ENCODE peak calls at places on chromosomes 6 and 20, in five cellular contexts. U is GM20000; E is CD8-positive, alpha-beta T cell; G is naive thymus-derived CD4-positive, alpha-beta T cell; H is stromal cell of bone marrow. B is an unnamed sample.

GRCh38 chr6:57261896-57262295 is 39.8 kb upstream of the RAB23 start:
- DNase-seq in H (peak), U (no peak), G (no peak), E (no peak), B (no peak)

GRCh38 chr6:56093776-56094175 is 153.6 kb downstream of the COL21A1 start:
- DNase-seq in H (no peak), U (no peak), G (no peak), E (no peak), B (no peak)

GRCh38 chr20:58604410-58604881 is 46.6 kb upstream of the STX16 start:
- DNase-seq in E (no peak), G (no peak), U (no peak), H (no peak), B (peak)

GRCh38 chr6:107458687-107459282 is 579 bp downstream of the PDSS2 start:
- DNase-seq in G (peak), E (peak), U (peak), H (no peak), B (peak)

GRCh38 chr6:12113190-12113578 is 101.1 kb downstream of the HIVEP1 start:
- DNase-seq in G (no peak), E (no peak), U (peak), H (peak), B (no peak)

GRCh38 chr20:42111349-42111748 is 493.2 kb upstream of the CHD6 start:
- DNase-seq in U (no peak), H (no peak), E (no peak), G (no peak), B (no peak)

GRCh38 chr6:36984581-36985383 is 1.2 kb downstream of the MTCH1 start:
- DNase-seq in E (peak), G (peak), U (no peak), H (peak), B (no peak)

GRCh38 chr6:168244961-168245551 is 74.5 kb downstream of the DACT2 start:
- DNase-seq in E (no peak), G (no peak), H (no peak), U (no peak), B (no peak)

GRCh38 chr6:43621078-43621835 is 7.8 kb downstream of the GTPBP2 start:
- DNase-seq in E (no peak), H (no peak), G (no peak), U (no peak), B (no peak)

GRCh38 chr6:149314325-149314724 is 3.2 kb upstream of the TAB2 start:
- DNase-seq in G (no peak), H (no peak), E (no peak), U (no peak), B (no peak)

GRCh38 chr6:17418281-17419188 is 25.1 kb downstream of the CAP2 start:
- DNase-seq in H (peak), U (no peak), G (no peak), E (no peak), B (no peak)

GRCh38 chr20:701401-702129 is 26.0 kb upstream of the SCRT2 start:
- DNase-seq in U (no peak), G (no peak), E (no peak), H (no peak), B (no peak)

GRCh38 chr6:53956804-53957203 is 154.4 kb upstream of the MLIP start:
- DNase-seq in G (no peak), E (no peak), H (no peak), U (no peak), B (no peak)

GRCh38 chr20:57810511-57811372 is 100.9 kb upstream of the PMEPA1 start:
- DNase-seq in H (no peak), G (no peak), U (no peak), E (no peak), B (no peak)

GRCh38 chr6:12479885-12480284 is 189.7 kb downstream of the EDN1 start:
- DNase-seq in H (no peak), E (no peak), U (no peak), G (no peak), B (no peak)

GRCh38 chr6:142444800-142445405 is 143.1 kb downstream of the ADGRG6 start:
- DNase-seq in U (no peak), E (no peak), H (no peak), G (no peak), B (no peak)

GRCh38 chr20:17786221-17786718 is 86.5 kb downstream of the BANF2 start:
- DNase-seq in E (no peak), U (no peak), G (no peak), H (peak), B (no peak)

GRCh38 chr6:145929037-145929633 is 35.0 kb downstream of the SHPRH start:
- DNase-seq in U (peak), G (no peak), H (peak), E (no peak), B (no peak)

GRCh38 chr6:70390067-70390466 is 23.2 kb upstream of the FAM135A start:
- DNase-seq in E (no peak), H (no peak), U (no peak), G (no peak), B (no peak)

GRCh38 chr6:115830895-115831294 is 229.8 kb downstream of the FRK start:
- DNase-seq in U (no peak), H (no peak), E (no peak), G (no peak), B (no peak)

GRCh38 chr20:1491281-1491840 is at the start of gene SIRPB2:
- DNase-seq in H (no peak), E (no peak), G (no peak), U (no peak), B (peak)

GRCh38 chr20:835220-836045 is 1.9 kb downstream of the FAM110A start:
- DNase-seq in U (peak), G (peak), H (no peak), E (no peak), B (peak)

GRCh38 chr20:20304942-20305341 is 63.0 kb upstream of the INSM1 start:
- DNase-seq in G (no peak), E (no peak), H (no peak), U (no peak), B (no peak)

GRCh38 chr6:84422380-84422968 is 195.0 kb upstream of the CEP162 start:
- DNase-seq in U (peak), E (no peak), H (peak), G (peak), B (peak)